ENCODE peak calls at places on chromosome 3, in eight cellular contexts. N is effector CD4-positive, alpha-beta T cell; A is LoVo; T is NCI-H748 treated with DMSO at 0.1 percent for 48 hours; G is GM10248; F is NCI-H1092 treated with DMSO at 0.1 percent for 48 hours; B is GM23338; E is HCT116. D is an unnamed sample.

GRCh38 chr3:52056521-52056967 is at the start of gene DUSP7:
- DNase-seq in N (peak; percentile 56), A (peak; percentile 74), T (peak; percentile 3), G (peak; percentile 80), F (peak; percentile 42), B (peak; percentile 72), E (no peak), D (peak; percentile 88)

GRCh38 chr3:57757642-57758297 is 1.7 kb downstream of the SLMAP start:
- DNase-seq in N (no peak), A (no peak), T (no peak), G (no peak), F (no peak), B (peak; percentile 52), E (no peak), D (peak; percentile 66)

GRCh38 chr3:150412599-150413069 is 4.5 kb downstream of the TSC22D2 start:
- DNase-seq in N (no peak), A (no peak), T (peak; percentile 16), G (peak; percentile 15), F (no peak), B (no peak), E (no peak), D (peak; percentile 50)

GRCh38 chr3:151372063-151372820 is 12.3 kb downstream of the P2RY12 start:
- DNase-seq in N (no peak), A (no peak), T (no peak), G (no peak), F (no peak), B (no peak), E (no peak), D (no peak)

GRCh38 chr3:169760479-169760878 is 4.4 kb downstream of the TERC start:
- DNase-seq in N (no peak), A (peak; percentile 65), T (no peak), G (no peak), F (no peak), B (no peak), E (no peak), D (no peak)

GRCh38 chr3:10855083-10855870 is 39.2 kb downstream of the SLC6A11 start:
- DNase-seq in N (no peak), A (no peak), T (no peak), G (no peak), F (no peak), B (no peak), E (no peak), D (no peak)

GRCh38 chr3:94429517-94429916 is 366.7 kb downstream of the NSUN3 start:
- DNase-seq in N (no peak), A (no peak), T (no peak), G (no peak), F (no peak), B (no peak), E (no peak), D (no peak)

GRCh38 chr3:30752961-30753360 is 141.5 kb downstream of the GADL1 start:
- DNase-seq in N (no peak), A (peak; percentile 83), T (no peak), G (no peak), F (no peak), B (no peak), E (no peak), D (no peak)

GRCh38 chr3:195802261-195802701 is 9.4 kb downstream of the MUC4 start:
- DNase-seq in N (no peak), A (no peak), T (no peak), G (no peak), F (no peak), B (no peak), E (no peak), D (peak; percentile 71)

GRCh38 chr3:127804141-127804540 is 18.2 kb downstream of the MGLL start:
- DNase-seq in N (no peak), A (no peak), T (no peak), G (no peak), F (no peak), B (no peak), E (no peak), D (no peak)

GRCh38 chr3:53254810-53255359 is 937 bp downstream of the TKT start:
- DNase-seq in N (peak; percentile 16), A (peak; percentile 47), T (peak; percentile 8), G (peak; percentile 80), F (peak; percentile 14), B (peak; percentile 76), E (no peak), D (peak; percentile 93)

GRCh38 chr3:172447611-172448579 is at the start of gene GHSR:
- DNase-seq in N (no peak), A (no peak), T (no peak), G (no peak), F (peak; percentile 13), B (peak; percentile 51), E (no peak), D (no peak)

GRCh38 chr3:130905551-130905950 is 11.7 kb downstream of the ATP2C1 start:
- DNase-seq in N (no peak), A (peak; percentile 14), T (no peak), G (no peak), F (no peak), B (no peak), E (no peak), D (peak; percentile 16)

GRCh38 chr3:98954806-98955205 is 53.3 kb upstream of the DCBLD2 start:
- DNase-seq in N (no peak), A (no peak), T (no peak), G (no peak), F (no peak), B (no peak), E (peak; percentile 44), D (no peak)

GRCh38 chr3:50375200-50375931 is 16.0 kb upstream of the TMEM115 start:
- DNase-seq in N (no peak), A (no peak), T (peak; percentile 2), G (no peak), F (no peak), B (peak; percentile 65), E (no peak), D (no peak)

GRCh38 chr3:52087728-52088127 is 31.4 kb upstream of the DUSP7 start:
- DNase-seq in N (no peak), A (no peak), T (no peak), G (no peak), F (no peak), B (no peak), E (no peak), D (no peak)

GRCh38 chr3:15102833-15103232 is 3.9 kb upstream of the RBSN start:
- DNase-seq in N (no peak), A (no peak), T (no peak), G (no peak), F (no peak), B (peak; percentile 26), E (no peak), D (no peak)

GRCh38 chr3:58150130-58150663 is 60.6 kb downstream of the DNASE1L3 start:
- DNase-seq in N (no peak), A (no peak), T (no peak), G (no peak), F (no peak), B (no peak), E (no peak), D (no peak)

GRCh38 chr3:143252931-143253330 is 133.4 kb downstream of the CHST2 start:
- DNase-seq in N (no peak), A (no peak), T (no peak), G (no peak), F (no peak), B (no peak), E (no peak), D (no peak)

GRCh38 chr3:34024447-34025240 is 226.2 kb downstream of the PDCD6IP start:
- DNase-seq in N (no peak), A (no peak), T (no peak), G (no peak), F (no peak), B (no peak), E (no peak), D (no peak)

GRCh38 chr3:194730369-194730768 is 44.7 kb downstream of the FAM43A start:
- DNase-seq in N (no peak), A (peak; percentile 49), T (peak; percentile 87), G (no peak), F (no peak), B (peak; percentile 34), E (no peak), D (peak; percentile 91)

GRCh38 chr3:187919018-187919417 is 173.8 kb upstream of the BCL6 start:
- DNase-seq in N (peak; percentile 48), A (no peak), T (no peak), G (peak; percentile 40), F (no peak), B (no peak), E (no peak), D (no peak)

GRCh38 chr3:88151358-88151757 is 1.6 kb downstream of the C3orf38 start:
- DNase-seq in N (no peak), A (no peak), T (no peak), G (no peak), F (no peak), B (no peak), E (no peak), D (peak; percentile 16)

GRCh38 chr3:194983620-194984019 is 287.3 kb downstream of the XXYLT1 start:
- DNase-seq in N (no peak), A (no peak), T (no peak), G (no peak), F (no peak), B (no peak), E (no peak), D (no peak)

GRCh38 chr3:191236635-191237034 is 37.6 kb downstream of the OSTN start:
- DNase-seq in N (no peak), A (no peak), T (no peak), G (no peak), F (no peak), B (no peak), E (no peak), D (peak; percentile 25)

GRCh38 chr3:50885491-50885890 is 210.8 kb downstream of the DOCK3 start:
- DNase-seq in N (no peak), A (no peak), T (no peak), G (no peak), F (no peak), B (peak; percentile 80), E (no peak), D (peak; percentile 50)

GRCh38 chr3:164049836-164050235 is 1028.5 kb downstream of the SI start:
- DNase-seq in N (no peak), A (no peak), T (no peak), G (no peak), F (no peak), B (no peak), E (no peak), D (no peak)

GRCh38 chr3:40387895-40388254 is 891 bp downstream of the ENTPD3 start:
- DNase-seq in N (no peak), A (no peak), T (no peak), G (no peak), F (no peak), B (peak; percentile 33), E (no peak), D (no peak)

GRCh38 chr3:47416041-47416440 is 35.2 kb downstream of the PTPN23 start:
- DNase-seq in N (no peak), A (no peak), T (no peak), G (no peak), F (no peak), B (peak; percentile 58), E (no peak), D (no peak)

GRCh38 chr3:98602078-98602678 is 8.8 kb upstream of the CPOX start:
- DNase-seq in N (no peak), A (peak; percentile 53), T (no peak), G (peak; percentile 53), F (peak; percentile 60), B (peak; percentile 74), E (peak; percentile 71), D (peak; percentile 78)

GRCh38 chr3:139679218-139679617 is 1.4 kb upstream of the NMNAT3 start:
- DNase-seq in N (no peak), A (no peak), T (no peak), G (no peak), F (no peak), B (no peak), E (no peak), D (no peak)

GRCh38 chr3:185549651-185550111 is 2.7 kb downstream of the LIPH start:
- DNase-seq in N (no peak), A (no peak), T (no peak), G (no peak), F (no peak), B (no peak), E (no peak), D (no peak)

D was measured in left kidney.